ENCODE peak calls at places on chromosome 7, in four cellular contexts. One of them, this sample, is unnamed.

GRCh38 chr7:130453051-130453450 is 12.2 kb upstream of the CEP41 start:
- DNase-seq in ascending aorta: no peak
- DNase-seq in fibroblast of lung: peak; percentile 37
- DNase-seq in thoracic aorta: no peak
- DNase-seq in this sample: no peak

GRCh38 chr7:135768990-135769389 is 20.4 kb upstream of the FAM180A start:
- DNase-seq in ascending aorta: no peak
- DNase-seq in fibroblast of lung: no peak
- DNase-seq in thoracic aorta: no peak
- DNase-seq in this sample: no peak

GRCh38 chr7:2680792-2681490 is 7.1 kb upstream of the AMZ1 start:
- DNase-seq in ascending aorta: peak; percentile 87
- DNase-seq in fibroblast of lung: peak; percentile 62
- DNase-seq in thoracic aorta: peak; percentile 37
- DNase-seq in this sample: peak; percentile 72

GRCh38 chr7:151438864-151439601 is 908 bp downstream of the CRYGN start:
- DNase-seq in ascending aorta: peak; percentile 56
- DNase-seq in fibroblast of lung: no peak
- DNase-seq in thoracic aorta: no peak
- DNase-seq in this sample: no peak

GRCh38 chr7:139645572-139646523 is 122.4 kb downstream of the CLEC2L start:
- DNase-seq in ascending aorta: peak; percentile 91
- DNase-seq in fibroblast of lung: peak; percentile 89
- DNase-seq in thoracic aorta: peak; percentile 69
- DNase-seq in this sample: peak; percentile 87

GRCh38 chr7:129784783-129785456 is 167.8 kb downstream of the UBE2H start:
- DNase-seq in ascending aorta: no peak
- DNase-seq in fibroblast of lung: no peak
- DNase-seq in thoracic aorta: no peak
- DNase-seq in this sample: peak; percentile 59

GRCh38 chr7:152925412-152926147 is 166.0 kb downstream of the ACTR3B start:
- DNase-seq in ascending aorta: no peak
- DNase-seq in fibroblast of lung: no peak
- DNase-seq in thoracic aorta: no peak
- DNase-seq in this sample: no peak

GRCh38 chr7:111559665-111560064 is 2.6 kb downstream of the IMMP2L start:
- DNase-seq in ascending aorta: no peak
- DNase-seq in fibroblast of lung: no peak
- DNase-seq in thoracic aorta: no peak
- DNase-seq in this sample: no peak

GRCh38 chr7:149562602-149563001 is 65.0 kb upstream of the ZNF746 start:
- DNase-seq in ascending aorta: no peak
- DNase-seq in fibroblast of lung: peak; percentile 35
- DNase-seq in thoracic aorta: no peak
- DNase-seq in this sample: no peak

GRCh38 chr7:34761627-34762026 is 103.6 kb downstream of the NPSR1 start:
- DNase-seq in ascending aorta: no peak
- DNase-seq in fibroblast of lung: peak; percentile 29
- DNase-seq in thoracic aorta: no peak
- DNase-seq in this sample: no peak

GRCh38 chr7:16801579-16801978 is 3.2 kb downstream of the AGR2 start:
- DNase-seq in ascending aorta: no peak
- DNase-seq in fibroblast of lung: no peak
- DNase-seq in thoracic aorta: no peak
- DNase-seq in this sample: no peak

GRCh38 chr7:110105840-110106239 is 985.1 kb upstream of the LRRN3 start:
- DNase-seq in ascending aorta: no peak
- DNase-seq in fibroblast of lung: no peak
- DNase-seq in thoracic aorta: no peak
- DNase-seq in this sample: no peak

GRCh38 chr7:45689011-45689796 is 115.0 kb downstream of the ADCY1 start:
- DNase-seq in ascending aorta: no peak
- DNase-seq in fibroblast of lung: peak; percentile 50
- DNase-seq in thoracic aorta: no peak
- DNase-seq in this sample: no peak

GRCh38 chr7:23383225-23383624 is 84.1 kb downstream of the MALSU1 start:
- DNase-seq in ascending aorta: no peak
- DNase-seq in fibroblast of lung: peak; percentile 33
- DNase-seq in thoracic aorta: no peak
- DNase-seq in this sample: no peak

GRCh38 chr7:92839901-92840300 is 3.5 kb upstream of the CDK6 start:
- DNase-seq in ascending aorta: no peak
- DNase-seq in fibroblast of lung: no peak
- DNase-seq in thoracic aorta: no peak
- DNase-seq in this sample: no peak

GRCh38 chr7:46202379-46202778 is 281.3 kb upstream of the IGFBP3 start:
- DNase-seq in ascending aorta: no peak
- DNase-seq in fibroblast of lung: no peak
- DNase-seq in thoracic aorta: no peak
- DNase-seq in this sample: no peak

GRCh38 chr7:157702311-157703023 is 365.7 kb downstream of the DNAJB6 start:
- DNase-seq in ascending aorta: peak; percentile 53
- DNase-seq in fibroblast of lung: no peak
- DNase-seq in thoracic aorta: no peak
- DNase-seq in this sample: no peak

GRCh38 chr7:70266186-70266585 is 667.9 kb downstream of the AUTS2 start:
- DNase-seq in ascending aorta: no peak
- DNase-seq in fibroblast of lung: peak; percentile 32
- DNase-seq in thoracic aorta: no peak
- DNase-seq in this sample: no peak

GRCh38 chr7:156842317-156842716 is 50.7 kb downstream of the LMBR1 start:
- DNase-seq in ascending aorta: no peak
- DNase-seq in fibroblast of lung: no peak
- DNase-seq in thoracic aorta: no peak
- DNase-seq in this sample: no peak

GRCh38 chr7:127504715-127505114 is 80.7 kb downstream of the GCC1 start:
- DNase-seq in ascending aorta: no peak
- DNase-seq in fibroblast of lung: peak; percentile 8
- DNase-seq in thoracic aorta: no peak
- DNase-seq in this sample: peak; percentile 49

DNA sequence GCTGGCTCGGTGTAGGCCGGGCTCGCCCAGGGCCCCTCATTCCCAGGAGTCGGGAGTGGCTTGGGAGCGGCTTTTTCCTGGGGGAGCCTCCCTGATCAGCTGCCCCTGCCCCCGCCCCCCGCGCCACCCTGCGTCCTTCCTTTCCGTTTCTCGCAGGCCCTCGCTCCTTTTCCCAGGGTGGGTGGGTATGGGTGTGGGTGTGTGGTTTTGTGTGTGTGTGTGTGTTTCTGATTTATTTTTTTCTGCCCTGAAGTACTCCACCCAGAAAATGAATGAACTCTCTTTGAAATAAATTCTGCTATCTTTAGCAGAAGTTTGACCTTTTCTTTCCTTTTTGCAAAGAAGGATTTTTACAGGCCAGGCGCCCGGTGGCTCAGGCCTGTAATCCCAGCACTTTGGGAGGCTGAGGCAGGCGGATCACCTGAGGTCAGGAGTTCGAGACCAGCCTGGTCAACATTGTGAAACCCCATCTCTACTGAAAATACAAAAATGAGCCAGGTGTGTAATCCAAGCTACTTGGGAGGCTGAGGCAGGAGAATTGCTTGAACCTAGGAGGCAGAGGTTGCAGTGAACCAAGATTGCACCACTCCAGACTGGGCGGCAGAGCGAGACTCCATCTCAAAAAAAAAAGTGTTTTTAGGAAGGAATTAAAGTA is 30.0 kb upstream of the AP5Z1 start:
- DNase-seq in ascending aorta: no peak
- DNase-seq in fibroblast of lung: no peak
- DNase-seq in thoracic aorta: no peak
- DNase-seq in this sample: no peak
- TF ChIP-seq CTCF in ascending aorta: no peak
- TF ChIP-seq CTCF in fibroblast of lung: no peak
- TF ChIP-seq CTCF in thoracic aorta: no peak
- TF ChIP-seq CTCF in this sample: no peak

DNA sequence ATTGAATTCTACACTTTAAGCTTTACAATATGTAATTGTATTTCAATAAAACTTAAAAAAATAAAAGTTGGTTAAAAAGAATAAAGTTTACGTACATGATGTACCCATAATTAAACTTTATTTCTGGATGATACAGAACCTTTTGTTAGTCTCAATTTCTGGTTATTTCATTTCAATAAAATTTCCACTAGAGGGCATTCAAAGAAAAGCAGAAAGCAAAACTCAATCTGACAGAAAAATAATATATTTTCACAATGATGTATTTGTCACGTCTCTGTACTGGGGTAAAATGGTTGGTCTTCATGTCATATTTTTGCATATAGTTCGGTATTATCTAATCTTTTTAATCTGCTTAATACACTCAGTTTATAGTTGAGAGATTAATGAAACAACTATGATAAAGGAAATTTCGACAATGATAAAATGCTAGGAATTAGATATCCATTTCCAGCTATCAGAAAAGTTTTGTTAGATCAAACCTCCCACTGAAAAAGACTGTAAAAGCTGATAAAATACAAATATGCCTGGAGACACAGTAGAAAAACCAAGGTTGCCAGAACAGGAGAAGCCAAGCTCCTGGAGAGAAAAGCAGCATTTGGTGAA is 27.4 kb downstream of the ASZ1 start:
- DNase-seq in ascending aorta: no peak
- DNase-seq in fibroblast of lung: peak; percentile 28
- DNase-seq in thoracic aorta: no peak
- DNase-seq in this sample: no peak
- TF ChIP-seq CTCF in ascending aorta: peak; percentile 35
- TF ChIP-seq CTCF in fibroblast of lung: no peak
- TF ChIP-seq CTCF in thoracic aorta: peak; percentile 32
- TF ChIP-seq CTCF in this sample: peak; percentile 33

DNA sequence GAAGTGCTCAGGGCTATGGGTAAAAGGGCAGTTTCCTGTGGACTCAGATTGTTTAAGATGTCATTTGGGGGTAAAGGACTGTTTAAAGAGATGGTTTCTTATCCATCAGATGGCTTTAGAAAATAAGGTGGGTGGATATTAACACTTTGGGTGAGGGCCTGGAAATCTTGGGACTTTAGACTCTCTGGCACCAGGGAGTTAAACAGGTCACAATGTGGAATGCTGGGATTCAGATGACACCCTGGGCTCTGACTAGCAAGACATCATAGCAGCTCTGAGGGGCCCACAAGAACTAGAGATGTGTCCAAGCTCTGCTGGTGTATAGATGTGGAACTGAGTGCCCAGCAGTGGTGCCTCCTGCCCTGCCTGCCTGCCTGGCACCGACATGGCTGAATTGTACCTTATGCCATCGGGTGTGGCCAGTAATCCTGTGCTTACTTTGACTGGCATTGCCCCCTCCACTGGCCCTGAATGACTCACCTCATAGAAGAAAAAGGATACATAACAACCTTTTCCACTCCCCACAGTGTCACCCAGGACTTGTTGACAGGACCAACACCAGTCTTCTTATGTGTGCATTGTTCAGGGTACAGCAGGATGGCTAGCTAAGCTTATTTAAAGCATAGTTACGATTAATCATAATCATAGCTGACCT is 100.0 kb upstream of the PRR15 start:
- DNase-seq in ascending aorta: no peak
- DNase-seq in fibroblast of lung: no peak
- DNase-seq in thoracic aorta: no peak
- DNase-seq in this sample: no peak
- TF ChIP-seq CTCF in ascending aorta: no peak
- TF ChIP-seq CTCF in fibroblast of lung: no peak
- TF ChIP-seq CTCF in thoracic aorta: no peak
- TF ChIP-seq CTCF in this sample: no peak

GRCh38 chr7:74164985-74165456 is 9.1 kb upstream of the EIF4H start:
- DNase-seq in ascending aorta: no peak
- DNase-seq in fibroblast of lung: peak; percentile 40
- DNase-seq in thoracic aorta: no peak
- DNase-seq in this sample: no peak
- TF ChIP-seq CTCF in ascending aorta: peak; percentile 30
- TF ChIP-seq CTCF in fibroblast of lung: peak; percentile 47
- TF ChIP-seq CTCF in thoracic aorta: no peak
- TF ChIP-seq CTCF in this sample: no peak

GRCh38 chr7:10022480-10022879 is 951.2 kb upstream of the PHF14 start:
- DNase-seq in ascending aorta: no peak
- DNase-seq in fibroblast of lung: no peak
- DNase-seq in thoracic aorta: no peak
- DNase-seq in this sample: no peak

DNA sequence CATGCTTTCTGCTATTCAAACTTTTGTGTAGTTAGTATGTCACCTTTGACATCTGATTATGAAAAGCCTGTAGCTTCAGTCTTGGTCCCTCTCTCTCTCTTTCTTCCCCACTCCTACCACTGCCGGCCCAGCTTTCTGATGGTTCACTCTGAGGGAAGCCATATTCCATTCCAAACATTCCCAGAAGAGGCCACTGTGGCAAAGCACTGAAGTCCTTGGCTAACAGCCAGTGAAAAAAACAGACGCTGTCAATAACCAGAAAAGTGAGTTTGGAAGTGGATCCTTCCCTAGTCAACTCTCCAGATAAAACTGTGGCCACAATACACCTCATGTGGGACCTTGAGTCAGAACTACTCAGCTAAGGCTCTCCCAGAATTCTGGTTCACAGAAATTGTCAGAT is 950.7 kb upstream of the PHF14 start:
- DNase-seq in ascending aorta: no peak
- DNase-seq in fibroblast of lung: peak; percentile 6
- DNase-seq in thoracic aorta: no peak
- DNase-seq in this sample: no peak
- TF ChIP-seq CTCF in ascending aorta: no peak
- TF ChIP-seq CTCF in fibroblast of lung: no peak
- TF ChIP-seq CTCF in thoracic aorta: no peak
- TF ChIP-seq CTCF in this sample: no peak

This sample was measured in activated CD8-positive, alpha-beta T cell treated with anti-CD3 and anti-CD28 coated beads for 36 hours.